ENCODE peak calls at places on chromosomes 2 and 18, in five cellular contexts. D is psoas muscle; I is CMK; L is right lobe of liver; Q is stimulated activated CD4-positive, alpha-beta T cell treated with anti-CD3 and anti-CD28 coated beads, Interleukin-2, amount 100 ng/mL, for 48 hours. O is an unnamed sample.

GRCh38 chr2:162265666-162266467 is 22.6 kb upstream of the FAP start:
- DNase-seq in D (no peak), I (no peak), L (no peak), Q (no peak), O (no peak)

GRCh38 chr2:132659331-132659730 is 10.7 kb downstream of the LYPD1 start:
- DNase-seq in D (no peak), I (no peak), L (no peak), Q (no peak), O (no peak)

GRCh38 chr2:169072163-169072925 is 3.0 kb downstream of the DHRS9 start:
- DNase-seq in D (no peak), I (no peak), L (no peak), Q (no peak), O (no peak)

GRCh38 chr18:48780151-48781001 is 170.4 kb downstream of the SMAD7 start:
- DNase-seq in D (peak; percentile 52), I (no peak), L (peak; percentile 75), Q (no peak), O (no peak)

GRCh38 chr2:54454922-54455583 is 1.1 kb upstream of the SPTBN1 start:
- DNase-seq in D (peak; percentile 53), I (no peak), L (peak; percentile 47), Q (no peak), O (no peak)

GRCh38 chr2:174063492-174064092 is 98.4 kb upstream of the SP3 start:
- DNase-seq in D (no peak), I (no peak), L (no peak), Q (no peak), O (no peak)

GRCh38 chr18:41391616-41392610 is 563.1 kb upstream of the PIK3C3 start:
- DNase-seq in D (peak; percentile 45), I (no peak), L (peak; percentile 46), Q (no peak), O (no peak)

GRCh38 chr18:37481058-37481457 is 84.5 kb downstream of the CELF4 start:
- DNase-seq in D (no peak), I (no peak), L (no peak), Q (no peak), O (no peak)

GRCh38 chr2:234496442-234496834 is 443 bp downstream of the ARL4C start:
- DNase-seq in D (no peak), I (no peak), L (no peak), Q (no peak), O (no peak)

GRCh38 chr2:154700142-154700541 is 1.6 kb downstream of the KCNJ3 start:
- DNase-seq in D (no peak), I (no peak), L (no peak), Q (no peak), O (no peak)

GRCh38 chr18:35252466-35252865 is 11.6 kb downstream of the ZNF397 start:
- DNase-seq in D (no peak), I (no peak), L (no peak), Q (no peak), O (no peak)

GRCh38 chr18:77702686-77703085 is 453.0 kb downstream of the GALR1 start:
- DNase-seq in D (no peak), I (no peak), L (no peak), Q (no peak), O (no peak)

GRCh38 chr18:74264303-74265020 is 27.3 kb downstream of the CYB5A start:
- DNase-seq in D (no peak), I (no peak), L (no peak), Q (no peak), O (no peak)

GRCh38 chr2:60565472-60565871 is 12.0 kb upstream of the BCL11A start:
- DNase-seq in D (no peak), I (no peak), L (no peak), Q (no peak), O (no peak)

GRCh38 chr2:73284296-73285161 is at the start of gene FBXO41:
- DNase-seq in D (peak; percentile 57), I (peak; percentile 81), L (no peak), Q (peak; percentile 60), O (no peak)

GRCh38 chr18:36655894-36656293 is 172.9 kb downstream of the TPGS2 start:
- DNase-seq in D (no peak), I (no peak), L (no peak), Q (no peak), O (no peak)

GRCh38 chr18:154151-154550 is 4.2 kb upstream of the USP14 start:
- DNase-seq in D (no peak), I (no peak), L (no peak), Q (no peak), O (no peak)

GRCh38 chr2:101823849-101824248 is 126.3 kb downstream of the MAP4K4 start:
- DNase-seq in D (no peak), I (no peak), L (no peak), Q (no peak), O (no peak)

GRCh38 chr2:175844169-175844568 is 157.9 kb downstream of the LNPK start:
- DNase-seq in D (no peak), I (no peak), L (no peak), Q (no peak), O (no peak)

GRCh38 chr2:26463252-26464207 is 14.4 kb downstream of the OTOF start:
- DNase-seq in D (peak; percentile 53), I (no peak), L (peak; percentile 43), Q (no peak), O (no peak)

GRCh38 chr2:220104871-220105351 is 477.5 kb downstream of the SLC4A3 start:
- DNase-seq in D (no peak), I (peak; percentile 48), L (no peak), Q (no peak), O (peak; percentile 77)

GRCh38 chr2:86785456-86785855 is 5.3 kb downstream of the CD8A start:
- DNase-seq in D (no peak), I (no peak), L (no peak), Q (no peak), O (no peak)

GRCh38 chr2:177972782-177973181 is 99.8 kb downstream of the PDE11A start:
- DNase-seq in D (no peak), I (no peak), L (no peak), Q (no peak), O (no peak)

GRCh38 chr2:22020101-22020742 is 896.5 kb downstream of the TDRD15 start:
- DNase-seq in D (no peak), I (no peak), L (no peak), Q (no peak), O (no peak)

GRCh38 chr2:237702439-237703397 is 75.3 kb downstream of the LRRFIP1 start:
- DNase-seq in D (peak; percentile 67), I (no peak), L (no peak), Q (no peak), O (no peak)

GRCh38 chr2:241265506-241265905 is 50.0 kb downstream of the HDLBP start:
- DNase-seq in D (no peak), I (no peak), L (no peak), Q (no peak), O (no peak)

GRCh38 chr2:106977707-106978106 is 91.7 kb upstream of the ST6GAL2 start:
- DNase-seq in D (no peak), I (no peak), L (no peak), Q (no peak), O (no peak)

GRCh38 chr2:166803314-166803986 is 84.8 kb upstream of the XIRP2 start:
- DNase-seq in D (no peak), I (no peak), L (no peak), Q (no peak), O (no peak)

GRCh38 chr2:128593518-128594272 is 275.0 kb upstream of the HS6ST1 start:
- DNase-seq in D (no peak), I (no peak), L (no peak), Q (no peak), O (no peak)

GRCh38 chr2:114754907-114755563 is 312.6 kb downstream of the DPP10 start:
- DNase-seq in D (no peak), I (no peak), L (no peak), Q (no peak), O (no peak)

GRCh38 chr2:226467221-226467620 is 332.4 kb downstream of the IRS1 start:
- DNase-seq in D (no peak), I (no peak), L (no peak), Q (no peak), O (no peak)

GRCh38 chr2:43840961-43841360 is 2.2 kb downstream of the ABCG8 start:
- DNase-seq in D (no peak), I (no peak), L (no peak), Q (no peak), O (no peak)

GRCh38 chr2:177075254-177075653 is 137.3 kb upstream of the HNRNPA3 start:
- DNase-seq in D (no peak), I (no peak), L (no peak), Q (no peak), O (no peak)

GRCh38 chr2:148814143-148814852 is 60.7 kb upstream of the KIF5C start:
- DNase-seq in D (no peak), I (no peak), L (no peak), Q (no peak), O (no peak)

GRCh38 chr2:215919624-215920243 is 93.6 kb downstream of the MREG start:
- DNase-seq in D (no peak), I (no peak), L (no peak), Q (no peak), O (no peak)

GRCh38 chr2:37875332-37875976 is 49.6 kb upstream of the RMDN2 start:
- DNase-seq in D (no peak), I (no peak), L (no peak), Q (no peak), O (no peak)

O was measured in AG09309.